ENCODE peak calls at places on chromosomes 2 and 18, in five cellular contexts. G, F, I, Z and T are unnamed samples.

GRCh38 chr18:59960272-59960671 is 60.5 kb downstream of the PMAIP1 start:
- DNase-seq in I (no peak), F (no peak), Z (no peak), G (no peak), T (no peak)

GRCh38 chr18:48408727-48409590 is at the start of gene ZBTB7C:
- DNase-seq in Z (no peak), I (no peak), G (peak), F (no peak), T (no peak)

GRCh38 chr2:105575626-105576025 is 169.1 kb upstream of the NCK2 start:
- DNase-seq in I (no peak), F (no peak), G (no peak), Z (no peak), T (no peak)

GRCh38 chr18:36381075-36381474 is 83.6 kb downstream of the FHOD3 start:
- DNase-seq in G (no peak), I (peak), Z (no peak), F (no peak), T (no peak)

GRCh38 chr2:187504312-187504921 is 49.8 kb downstream of the TFPI start:
- DNase-seq in I (no peak), Z (no peak), F (no peak), G (no peak), T (no peak)

GRCh38 chr18:11419336-11419735 is 190.1 kb upstream of the SLC35G4 start:
- DNase-seq in F (no peak), Z (no peak), G (no peak), I (no peak), T (no peak)

GRCh38 chr2:157257312-157258252 is at the start of gene GALNT5:
- DNase-seq in F (peak), Z (peak), I (peak), G (no peak), T (no peak)

GRCh38 chr18:77650799-77651385 is 401.2 kb downstream of the GALR1 start:
- DNase-seq in Z (peak), F (no peak), G (peak), I (peak), T (no peak)

GRCh38 chr18:26468931-26469340 is 79.4 kb downstream of the KCTD1 start:
- DNase-seq in F (no peak), G (no peak), I (no peak), Z (peak), T (no peak)

GRCh38 chr2:30780776-30781330 is 26.4 kb downstream of the CAPN13 start:
- DNase-seq in G (no peak), I (no peak), F (no peak), Z (no peak), T (no peak)

GRCh38 chr2:197827618-197828017 is 23.2 kb downstream of the PLCL1 start:
- DNase-seq in G (no peak), F (no peak), I (no peak), Z (no peak), T (no peak)

GRCh38 chr2:219836647-219837177 is 209.3 kb downstream of the SLC4A3 start:
- DNase-seq in G (no peak), F (peak), I (peak), Z (no peak), T (no peak)

GRCh38 chr2:179354739-179355537 is 90.3 kb upstream of the SESTD1 start:
- DNase-seq in G (no peak), F (no peak), I (peak), Z (no peak), T (no peak)

GRCh38 chr2:26043862-26044736 is 10.2 kb downstream of the RAB10 start:
- DNase-seq in I (peak), G (peak), F (no peak), Z (peak), T (no peak)

GRCh38 chr2:205405752-205406151 is 276.5 kb upstream of the NRP2 start:
- DNase-seq in F (peak), I (peak), G (no peak), Z (no peak), T (no peak)

GRCh38 chr18:78642561-78643398 is 336.8 kb upstream of the SALL3 start:
- DNase-seq in G (no peak), Z (no peak), I (no peak), F (no peak), T (no peak)

GRCh38 chr2:138495384-138495783 is 6.2 kb upstream of the SPOPL start:
- DNase-seq in Z (no peak), G (no peak), I (no peak), F (no peak), T (no peak)

GRCh38 chr2:49028101-49028500 is 126.2 kb downstream of the FSHR start:
- DNase-seq in F (no peak), I (no peak), G (no peak), Z (no peak), T (no peak)

GRCh38 chr18:7488571-7488970 is 78.5 kb upstream of the PTPRM start:
- DNase-seq in I (no peak), G (no peak), F (no peak), Z (peak), T (no peak)
- TF ChIP-seq CTCF in I (no peak), G (no peak), F (no peak), Z (no peak), T (no peak)

GRCh38 chr2:84459028-84459943 is at the start of gene SUCLG1:
- DNase-seq in I (peak), F (peak), Z (peak), G (peak), T (peak)
- TF ChIP-seq CTCF in I (no peak), F (no peak), Z (no peak), G (no peak), T (no peak)

GRCh38 chr18:2337552-2338141 is 233.7 kb downstream of the METTL4 start:
- DNase-seq in F (no peak), G (no peak), I (no peak), Z (peak), T (no peak)
- TF ChIP-seq CTCF in F (peak), G (peak), I (peak), Z (peak), T (peak)

GRCh38 chr2:241859436-241860183 is 916 bp upstream of the PDCD1 start:
- DNase-seq in Z (peak), G (peak), I (no peak), F (no peak), T (peak)

GRCh38 chr2:241857572-241858121 is 1.0 kb downstream of the PDCD1 start:
- DNase-seq in G (peak), I (no peak), F (no peak), Z (no peak), T (peak)

GRCh38 chr2:241858206-241859016 is at the start of gene PDCD1:
- DNase-seq in F (no peak), G (peak), I (no peak), Z (no peak), T (peak)

GRCh38 chr2:241860184-241861078 is 1.7 kb upstream of the PDCD1 start:
- DNase-seq in Z (no peak), G (peak), F (no peak), I (no peak), T (peak)

GRCh38 chr2:241859017-241859435 is 332 bp upstream of the PDCD1 start:
- DNase-seq in Z (no peak), I (no peak), F (no peak), G (no peak), T (peak)
- TF ChIP-seq CTCF in Z (no peak), I (no peak), F (no peak), G (no peak), T (no peak)

GRCh38 chr18:55853268-55853667 is 265.3 kb upstream of the TCF4 start:
- DNase-seq in F (no peak), G (no peak), I (no peak), Z (no peak), T (no peak)
- TF ChIP-seq CTCF in F (no peak), G (no peak), I (no peak), Z (no peak), T (peak)

DNA sequence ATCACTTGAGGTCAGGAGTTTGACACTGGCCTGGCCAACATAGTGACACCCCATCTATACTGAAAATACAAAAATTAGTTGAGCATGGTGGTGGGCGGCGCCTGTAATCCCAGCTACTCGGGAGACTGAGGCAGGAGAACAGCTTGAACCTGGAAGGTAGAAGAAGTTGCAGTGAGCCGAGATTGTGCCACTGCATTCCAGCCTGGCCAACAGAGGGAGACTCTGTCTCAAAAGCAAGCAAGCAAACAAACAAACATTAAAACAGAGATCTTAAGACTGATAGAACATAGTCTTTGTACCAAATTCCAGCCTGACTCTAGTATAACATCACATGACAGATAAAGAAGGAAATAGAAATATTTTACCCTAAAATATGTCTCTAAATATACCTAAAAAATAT is 168.1 kb downstream of the PTPRM start:
- DNase-seq in G (no peak), Z (no peak), I (no peak), F (no peak), T (no peak)
- TF ChIP-seq CTCF in G (peak), Z (no peak), I (peak), F (peak), T (peak)

DNA sequence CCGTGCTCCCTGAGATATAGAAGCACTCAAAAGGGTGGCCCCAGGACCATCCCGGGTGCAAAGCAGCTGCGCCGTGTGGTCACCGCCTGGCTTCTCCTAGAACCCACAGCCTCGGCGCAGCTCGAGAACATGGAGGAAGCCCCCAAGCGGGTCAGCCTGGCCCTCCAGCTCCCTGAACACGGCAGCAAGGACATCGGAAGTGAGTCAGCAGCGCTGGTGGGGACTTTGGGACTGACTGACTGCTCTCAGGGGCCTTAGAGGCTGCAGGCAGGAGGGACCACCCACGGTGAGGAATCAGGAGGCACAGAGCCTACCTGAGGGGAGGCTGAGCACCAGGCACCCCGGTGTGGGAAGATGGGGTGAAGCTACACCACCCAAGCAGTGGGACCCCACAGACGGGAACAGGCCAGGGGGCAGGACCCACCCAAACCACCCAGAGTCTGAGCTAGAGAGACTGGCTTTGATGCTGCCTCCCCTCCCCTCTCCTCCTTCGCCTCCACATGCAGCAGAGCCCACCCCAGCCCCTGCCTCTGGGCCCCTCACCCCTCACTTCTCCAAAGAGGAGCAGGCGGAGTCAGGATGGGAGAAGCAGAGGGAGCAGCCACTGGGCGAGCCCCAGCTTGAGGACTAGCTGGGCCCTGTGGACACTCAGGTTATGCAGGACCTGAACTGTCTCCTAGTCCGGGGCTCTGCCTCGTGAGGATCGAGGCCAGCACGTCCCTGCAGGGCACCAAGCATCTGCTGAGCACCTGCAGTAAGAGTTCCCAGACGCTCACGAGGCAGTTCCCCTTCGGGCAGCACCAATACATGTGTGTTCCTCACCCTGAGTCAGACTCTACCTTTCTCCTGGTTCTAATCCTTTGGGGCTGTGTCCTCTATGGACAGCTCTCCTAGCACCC is 28.7 kb downstream of the MTERF4 start:
- DNase-seq in G (no peak), F (no peak), I (no peak), Z (no peak), T (no peak)
- TF ChIP-seq CTCF in G (no peak), F (no peak), I (no peak), Z (no peak), T (no peak)

GRCh38 chr2:186309901-186310300 is 176.2 kb upstream of the ZC3H15 start:
- DNase-seq in I (peak), F (no peak), G (no peak), Z (peak), T (no peak)
- TF ChIP-seq CTCF in I (peak), F (no peak), G (no peak), Z (no peak), T (no peak)

GRCh38 chr2:28904295-28904694 is 9.8 kb downstream of the WDR43 start:
- DNase-seq in F (peak), I (peak), Z (no peak), G (no peak), T (no peak)

GRCh38 chr2:28906376-28906775 is 11.9 kb downstream of the WDR43 start:
- DNase-seq in I (no peak), F (no peak), Z (no peak), G (no peak), T (no peak)

GRCh38 chr2:28904802-28905499 is 10.5 kb downstream of the WDR43 start:
- DNase-seq in Z (no peak), I (no peak), F (no peak), G (no peak), T (no peak)

GRCh38 chr2:28906821-28907220 is 12.4 kb downstream of the WDR43 start:
- DNase-seq in G (no peak), I (no peak), F (no peak), Z (no peak), T (no peak)

DNA sequence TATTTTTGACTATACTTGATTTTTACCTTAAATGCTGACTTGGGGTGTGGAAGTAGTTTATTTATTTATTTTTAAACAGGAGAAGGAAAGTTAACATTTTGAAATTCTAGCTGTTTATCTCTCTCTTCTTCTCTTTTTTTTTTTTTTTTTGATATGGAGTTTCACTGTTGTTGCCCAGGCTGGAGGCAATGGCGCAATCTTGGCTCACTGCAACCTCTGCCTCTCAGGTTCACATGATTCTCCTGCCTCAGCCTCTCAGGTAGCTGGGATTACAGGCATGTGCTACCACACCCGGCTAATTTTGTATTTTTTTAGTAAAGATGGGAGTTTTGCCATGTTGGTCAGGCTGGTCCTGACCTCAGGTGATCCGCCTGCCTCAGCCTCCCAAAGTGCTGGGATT is 11.1 kb downstream of the WDR43 start:
- DNase-seq in G (no peak), I (no peak), F (no peak), Z (no peak), T (no peak)
- TF ChIP-seq CTCF in G (no peak), I (no peak), F (no peak), Z (no peak), T (no peak)

GRCh38 chr2:159202568-159203071 is 83.9 kb downstream of the WDSUB1 start:
- DNase-seq in I (peak), Z (peak), F (peak), G (no peak), T (no peak)
- TF ChIP-seq CTCF in I (peak), Z (no peak), F (peak), G (no peak), T (peak)